ENCODE peak calls at places on chromosome 13, in six cellular contexts. J, A, T, K, R and V are unnamed samples.

GRCh38 chr13:71300602-71301001 is 566.4 kb downstream of the DACH1 start:
- DNase-seq in J (no peak), A (no peak), T (no peak), K (no peak), R (no peak), V (no peak)

GRCh38 chr13:49791753-49792549 is 531 bp downstream of the KPNA3 start:
- DNase-seq in J (no peak), A (peak), T (peak), K (peak), R (peak), V (peak)

GRCh38 chr13:100828226-100828625 is 153.6 kb upstream of the TMTC4 start:
- DNase-seq in J (no peak), A (no peak), T (no peak), K (peak), R (no peak), V (no peak)

GRCh38 chr13:27549406-27549981 is 70.8 kb downstream of the LNX2 start:
- DNase-seq in J (no peak), A (no peak), T (no peak), K (no peak), R (no peak), V (no peak)

GRCh38 chr13:99395436-99395835 is 88.2 kb upstream of the GPR183 start:
- DNase-seq in J (no peak), A (no peak), T (no peak), K (no peak), R (no peak), V (no peak)

GRCh38 chr13:33676045-33676699 is 141.8 kb upstream of the RFC3 start:
- DNase-seq in J (no peak), A (peak), T (peak), K (no peak), R (no peak), V (no peak)

GRCh38 chr13:24528816-24529398 is 16.3 kb upstream of the PARP4 start:
- DNase-seq in J (no peak), A (no peak), T (no peak), K (no peak), R (no peak), V (no peak)

GRCh38 chr13:99211421-99212035 is 10.9 kb downstream of the UBAC2 start:
- DNase-seq in J (no peak), A (no peak), T (no peak), K (no peak), R (no peak), V (no peak)

GRCh38 chr13:73303858-73304257 is 245.1 kb downstream of the KLF5 start:
- DNase-seq in J (no peak), A (no peak), T (no peak), K (no peak), R (peak), V (no peak)

GRCh38 chr13:28329395-28330158 is 165.4 kb downstream of the FLT1 start:
- DNase-seq in J (peak), A (peak), T (no peak), K (no peak), R (peak), V (no peak)

GRCh38 chr13:99221567-99222239 is 21.0 kb downstream of the UBAC2 start:
- DNase-seq in J (no peak), A (no peak), T (no peak), K (no peak), R (no peak), V (no peak)

GRCh38 chr13:28336193-28336657 is 158.7 kb downstream of the FLT1 start:
- DNase-seq in J (peak), A (peak), T (no peak), K (no peak), R (no peak), V (no peak)

GRCh38 chr13:113888701-113889330 is 24.9 kb upstream of the GAS6 start:
- DNase-seq in J (no peak), A (peak), T (no peak), K (no peak), R (no peak), V (no peak)

GRCh38 chr13:97067342-97067895 is 73.1 kb upstream of the OXGR1 start:
- DNase-seq in J (no peak), A (no peak), T (no peak), K (no peak), R (no peak), V (no peak)

GRCh38 chr13:59477011-59477410 is 686.7 kb downstream of the DIAPH3 start:
- DNase-seq in J (no peak), A (no peak), T (no peak), K (no peak), R (no peak), V (no peak)

GRCh38 chr13:33728271-33729037 is 89.5 kb upstream of the RFC3 start:
- DNase-seq in J (no peak), A (peak), T (no peak), K (no peak), R (no peak), V (no peak)

GRCh38 chr13:105202384-105202783 is 1333.1 kb downstream of the EFNB2 start:
- DNase-seq in J (peak), A (peak), T (peak), K (peak), R (peak), V (no peak)

GRCh38 chr13:105642511-105642958 is 892.9 kb downstream of the EFNB2 start:
- DNase-seq in J (no peak), A (no peak), T (no peak), K (no peak), R (peak), V (no peak)

GRCh38 chr13:93963266-93964131 is 516.0 kb downstream of the DCT start:
- DNase-seq in J (no peak), A (peak), T (peak), K (no peak), R (peak), V (no peak)

GRCh38 chr13:95509521-95510315 is 42.8 kb upstream of the CLDN10 start:
- DNase-seq in J (no peak), A (peak), T (no peak), K (no peak), R (peak), V (no peak)

GRCh38 chr13:78137404-78138142 is 218.9 kb upstream of the EDNRB start:
- DNase-seq in J (no peak), A (peak), T (peak), K (peak), R (peak), V (no peak)

GRCh38 chr13:43487885-43488284 is 298.9 kb downstream of the ENOX1 start:
- DNase-seq in J (no peak), A (no peak), T (no peak), K (peak), R (no peak), V (no peak)

GRCh38 chr13:28641600-28641926 is 17.4 kb upstream of the POMP start:
- DNase-seq in J (no peak), A (no peak), T (no peak), K (no peak), R (no peak), V (no peak)

GRCh38 chr13:49606747-49607648 is 21.3 kb upstream of the ARL11 start:
- DNase-seq in J (peak), A (peak), T (peak), K (peak), R (peak), V (peak)

GRCh38 chr13:45333973-45334922 is 6.7 kb downstream of the TPT1 start:
- DNase-seq in J (no peak), A (peak), T (no peak), K (no peak), R (peak), V (no peak)

GRCh38 chr13:106336663-106337062 is 198.8 kb downstream of the EFNB2 start:
- DNase-seq in J (no peak), A (no peak), T (no peak), K (no peak), R (no peak), V (no peak)